ENCODE peak calls at places on chromosomes 16 and 17, in seven cellular contexts. C is K562, X is GM12891, P is A549, S is transverse colon, I is H54, G is GM12892. L is an unnamed sample.

GRCh38 chr17:31015639-31016038 is 44.8 kb downstream of the RNF135 start:
- DNase-seq in I (no peak), S (no peak), X (no peak), P (no peak), G (no peak), C (no peak), L (no peak)

GRCh38 chr16:12866981-12867551 is 34.3 kb upstream of the SHISA9 start:
- DNase-seq in I (no peak), P (no peak), G (no peak), X (no peak), C (no peak), S (no peak), L (no peak)

GRCh38 chr16:61665512-61665911 is 370.7 kb downstream of the CDH8 start:
- DNase-seq in S (no peak), P (no peak), G (no peak), C (no peak), X (no peak), I (no peak), L (no peak)

GRCh38 chr17:81398855-81399451 is 3.7 kb downstream of the BAHCC1 start:
- DNase-seq in X (no peak), S (no peak), G (no peak), C (no peak), P (no peak), I (no peak), L (no peak)

GRCh38 chr17:76200354-76200753 is 39.9 kb downstream of the RNF157 start:
- DNase-seq in S (no peak), I (no peak), P (no peak), G (no peak), C (no peak), X (no peak), L (no peak)

GRCh38 chr17:27504188-27504995 is 48.1 kb downstream of the KSR1 start:
- DNase-seq in G (no peak), S (no peak), I (no peak), X (no peak), P (no peak), C (no peak), L (no peak)

GRCh38 chr17:49240619-49241018 is 10.0 kb upstream of the PHOSPHO1 start:
- DNase-seq in S (no peak), C (no peak), X (no peak), P (no peak), I (no peak), G (no peak), L (peak; percentile 45)

GRCh38 chr17:7767425-7768021 is 50.0 kb downstream of the DNAH2 start:
- DNase-seq in G (no peak), S (no peak), P (no peak), C (no peak), I (no peak), X (no peak), L (no peak)

GRCh38 chr16:30896890-30897730 is 696 bp downstream of the CTF1 start:
- DNase-seq in X (peak; percentile 59), S (peak; percentile 91), I (peak; percentile 89), P (peak; percentile 71), C (peak; percentile 78), G (peak; percentile 69), L (peak; percentile 91)

GRCh38 chr17:65800655-65801054 is 239.2 kb upstream of the AXIN2 start:
- DNase-seq in P (no peak), S (no peak), G (no peak), I (no peak), X (no peak), C (no peak), L (no peak)

GRCh38 chr16:29899516-29900101 is at the start of gene SEZ6L2:
- DNase-seq in I (peak; percentile 92), X (no peak), G (no peak), P (peak; percentile 89), C (peak; percentile 93), S (peak; percentile 86), L (no peak)

GRCh38 chr17:42579794-42580551 is 2.4 kb upstream of the PSMC3IP start:
- DNase-seq in I (no peak), S (no peak), G (no peak), P (no peak), C (no peak), X (no peak), L (no peak)

GRCh38 chr16:721765-722481 is 977 bp downstream of the ANTKMT start:
- DNase-seq in G (no peak), C (peak; percentile 47), S (no peak), I (no peak), X (no peak), P (no peak), L (no peak)

GRCh38 chr16:720507-720989 is 398 bp upstream of the ANTKMT start:
- DNase-seq in P (peak; percentile 72), I (no peak), G (peak; percentile 80), S (peak; percentile 46), X (peak; percentile 70), C (peak; percentile 63), L (peak; percentile 60)

GRCh38 chr16:719815-720506 is 985 bp upstream of the ANTKMT start:
- DNase-seq in S (peak; percentile 34), I (peak; percentile 89), P (peak; percentile 70), C (no peak), X (no peak), G (no peak), L (peak; percentile 46)

GRCh38 chr16:722835-723633 is 2.1 kb downstream of the ANTKMT start:
- DNase-seq in C (no peak), X (no peak), P (no peak), I (no peak), G (no peak), S (no peak), L (no peak)

GRCh38 chr16:720990-721764 is at the start of gene ANTKMT:
- DNase-seq in P (peak; percentile 84), X (peak; percentile 98), S (peak; percentile 91), I (peak; percentile 92), C (peak; percentile 89), G (peak; percentile 98), L (peak; percentile 89)
- TF ChIP-seq POLR2A in P (peak; percentile 85), X (peak; percentile 85), S (no peak), I (peak; percentile 83), C (peak; percentile 76), G (peak; percentile 94), L (peak; percentile 85)

DNA sequence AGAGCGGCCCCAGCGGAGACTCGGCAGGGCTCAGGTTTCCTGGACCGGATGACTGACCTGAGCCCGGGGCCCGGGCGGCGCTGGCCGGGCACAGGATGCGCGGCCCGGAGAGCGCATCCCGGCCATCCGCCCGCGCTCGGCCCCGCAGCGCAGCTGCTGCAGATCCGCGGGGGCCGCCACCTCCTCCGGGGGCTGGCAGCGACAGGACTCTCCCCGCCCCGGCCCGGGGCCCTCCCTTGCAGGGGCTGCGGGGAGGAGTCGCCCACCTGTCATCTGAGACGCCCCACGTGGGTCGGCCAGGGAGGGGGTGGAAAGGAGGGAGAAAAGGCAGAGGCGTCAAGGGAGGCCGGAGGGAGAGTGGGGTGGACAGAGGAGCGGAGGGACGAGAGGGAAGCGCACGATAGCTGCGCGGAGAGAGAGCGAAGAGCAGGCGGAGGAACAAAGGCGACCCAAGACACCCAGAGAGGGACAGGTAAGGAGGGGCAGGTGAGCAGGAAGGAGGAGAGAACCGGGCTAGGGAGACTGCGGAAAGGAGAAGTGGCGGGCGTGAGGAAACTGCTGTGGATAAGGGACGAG is 471 bp upstream of the PRKAR1A start:
- DNase-seq in S (peak; percentile 85), I (peak; percentile 63), C (peak; percentile 78), X (peak; percentile 49), G (peak; percentile 48), P (peak; percentile 72), L (peak; percentile 68)
- TF ChIP-seq POLR2A in S (no peak), I (no peak), C (no peak), X (no peak), G (peak; percentile 13), P (peak; percentile 13), L (no peak)

GRCh38 chr16:590165-590874 is 454 bp downstream of the RAB40C start:
- DNase-seq in P (no peak), G (no peak), X (no peak), S (no peak), C (peak; percentile 39), I (no peak), L (no peak)
- TF ChIP-seq POLR2A in P (peak; percentile 29), G (no peak), X (no peak), S (peak; percentile 45), C (no peak), I (peak; percentile 46), L (no peak)

DNA sequence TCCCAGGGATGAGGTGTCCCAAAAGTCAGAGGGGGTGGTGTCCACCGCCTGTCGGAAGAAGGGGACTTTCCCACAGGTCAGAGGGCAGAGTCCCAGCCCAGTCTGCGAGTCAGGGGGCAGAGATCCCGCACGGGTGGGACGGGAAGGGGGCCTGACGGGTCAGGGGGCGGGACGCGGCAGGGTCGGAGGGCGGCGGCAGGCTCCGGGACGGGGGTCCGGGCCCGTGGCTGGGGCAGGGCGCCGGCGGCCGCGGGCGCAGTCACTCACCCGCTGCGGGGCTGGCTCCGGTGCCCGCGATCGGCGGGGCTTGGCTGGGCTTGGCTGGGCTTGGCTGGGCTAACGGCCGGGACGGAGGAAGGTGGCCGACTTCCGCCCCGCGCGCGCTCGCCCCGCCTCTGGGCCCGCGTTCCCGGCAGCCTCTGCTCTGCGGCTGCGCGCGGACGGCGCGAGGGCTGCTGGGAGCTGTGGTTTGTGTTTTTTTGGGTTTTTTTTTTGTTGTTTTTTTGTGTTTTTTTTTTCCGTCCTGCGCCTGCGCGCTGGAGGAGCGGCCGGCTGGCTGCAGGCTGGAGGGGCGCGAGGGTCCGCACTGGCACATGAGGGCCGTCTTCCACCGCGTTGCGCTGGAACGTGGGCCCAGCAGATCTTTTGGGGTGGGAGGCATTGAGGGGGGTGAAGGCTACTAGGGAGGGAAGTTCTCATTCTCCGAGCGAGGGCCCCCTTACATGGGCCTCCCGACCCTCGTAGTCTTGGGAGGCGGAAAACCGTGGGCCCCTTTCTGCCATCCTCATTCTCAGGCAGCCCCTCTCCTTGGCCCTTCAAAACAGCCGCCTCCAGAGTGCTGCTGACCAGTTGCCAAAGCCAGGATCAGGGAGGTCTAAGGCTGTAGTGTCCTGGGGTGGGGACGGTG is at the start of gene CANT1:
- DNase-seq in X (peak; percentile 99), G (peak; percentile 98), I (peak; percentile 89), C (peak; percentile 95), P (peak; percentile 95), S (peak; percentile 89), L (peak; percentile 90)
- TF ChIP-seq POLR2A in X (peak; percentile 30), G (peak; percentile 70), I (peak; percentile 86), C (peak; percentile 75), P (peak; percentile 65), S (peak; percentile 63), L (peak; percentile 64)

DNA sequence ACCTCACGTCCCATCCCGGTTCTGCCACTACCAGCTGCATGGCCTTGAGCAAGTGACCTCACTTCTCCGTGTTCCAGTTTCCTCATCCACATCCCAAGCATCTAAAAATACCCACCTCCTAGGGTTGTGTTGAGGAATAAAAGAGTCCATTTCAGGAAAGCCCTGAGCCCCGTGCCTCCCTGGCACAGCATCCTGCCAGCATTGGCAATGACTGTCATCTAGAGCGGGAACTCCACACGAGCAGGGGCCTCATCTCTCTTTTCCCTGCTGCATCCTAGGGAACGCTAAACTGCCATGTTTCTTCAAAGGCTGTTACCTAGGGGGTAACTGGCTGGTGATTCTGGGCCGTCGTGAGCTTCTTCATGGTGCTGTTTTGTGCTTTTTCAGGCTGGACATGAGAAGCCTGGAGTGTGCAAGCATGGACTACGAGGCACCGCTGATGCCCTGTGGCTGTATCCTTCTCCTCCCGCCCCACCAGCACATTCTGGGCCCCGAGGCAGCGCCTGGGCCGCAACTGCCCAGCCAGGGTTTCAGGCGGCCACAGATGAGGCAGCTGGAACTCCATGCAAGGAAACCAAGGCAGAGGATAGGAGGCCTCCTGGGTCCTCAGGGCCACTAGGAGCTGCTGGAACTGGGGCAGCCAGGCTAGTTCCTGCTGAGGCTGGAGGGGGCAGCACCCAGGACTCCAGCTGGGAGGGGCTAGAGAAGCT is 221.4 kb downstream of the KATNIP start:
- DNase-seq in I (no peak), C (no peak), S (no peak), X (no peak), P (no peak), G (no peak), L (no peak)
- TF ChIP-seq POLR2A in I (no peak), C (no peak), S (no peak), X (no peak), P (no peak), G (no peak), L (no peak)

L was measured in erythroblast.